ENCODE peak calls at places on chromosomes 13 and 19, in ten cellular contexts. One of them, this sample, is unnamed.

GRCh38 chr19:2391118-2391725 is 31.2 kb downstream of the TMPRSS9 start:
- DNase-seq in PC-9: no peak
- DNase-seq in pancreas: peak; percentile 31
- DNase-seq in fibroblast of lung: peak; percentile 61
- DNase-seq in uterus: no peak
- DNase-seq in OCI-LY7: peak; percentile 86
- DNase-seq in neuronal stem cell: peak; percentile 54
- DNase-seq in kidney: no peak
- DNase-seq in IMR-90: peak; percentile 78
- DNase-seq in tibial nerve: peak; percentile 55
- DNase-seq in this sample: peak; percentile 50

GRCh38 chr13:27151798-27152599 is 19.6 kb downstream of the USP12 start:
- DNase-seq in tibial nerve: no peak
- DNase-seq in uterus: no peak
- DNase-seq in PC-9: no peak
- DNase-seq in pancreas: no peak
- DNase-seq in neuronal stem cell: no peak
- DNase-seq in OCI-LY7: no peak
- DNase-seq in IMR-90: peak; percentile 29
- DNase-seq in kidney: no peak
- DNase-seq in fibroblast of lung: peak; percentile 76
- DNase-seq in this sample: no peak

GRCh38 chr13:24135674-24136300 is 24.7 kb upstream of the SPATA13 start:
- DNase-seq in pancreas: no peak
- DNase-seq in uterus: no peak
- DNase-seq in fibroblast of lung: peak; percentile 83
- DNase-seq in PC-9: no peak
- DNase-seq in IMR-90: peak; percentile 77
- DNase-seq in kidney: no peak
- DNase-seq in OCI-LY7: no peak
- DNase-seq in neuronal stem cell: no peak
- DNase-seq in tibial nerve: no peak
- DNase-seq in this sample: no peak

GRCh38 chr19:12885749-12886706 is 973 bp downstream of the KLF1 start:
- DNase-seq in IMR-90: no peak
- DNase-seq in PC-9: no peak
- DNase-seq in uterus: no peak
- DNase-seq in pancreas: no peak
- DNase-seq in neuronal stem cell: no peak
- DNase-seq in kidney: no peak
- DNase-seq in tibial nerve: no peak
- DNase-seq in OCI-LY7: no peak
- DNase-seq in fibroblast of lung: peak; percentile 2
- DNase-seq in this sample: no peak

GRCh38 chr13:85019121-85019520 is 780.1 kb downstream of the SLITRK6 start:
- DNase-seq in pancreas: no peak
- DNase-seq in OCI-LY7: no peak
- DNase-seq in neuronal stem cell: no peak
- DNase-seq in kidney: no peak
- DNase-seq in PC-9: no peak
- DNase-seq in tibial nerve: no peak
- DNase-seq in fibroblast of lung: no peak
- DNase-seq in uterus: no peak
- DNase-seq in IMR-90: no peak
- DNase-seq in this sample: no peak

GRCh38 chr13:104779311-104779710 is 1713.1 kb upstream of the SLC10A2 start:
- DNase-seq in uterus: no peak
- DNase-seq in pancreas: no peak
- DNase-seq in PC-9: no peak
- DNase-seq in tibial nerve: no peak
- DNase-seq in IMR-90: peak; percentile 64
- DNase-seq in kidney: no peak
- DNase-seq in OCI-LY7: no peak
- DNase-seq in neuronal stem cell: peak; percentile 4
- DNase-seq in fibroblast of lung: peak; percentile 58
- DNase-seq in this sample: no peak

GRCh38 chr19:39845621-39846175 is 481 bp downstream of the FBL start:
- DNase-seq in fibroblast of lung: no peak
- DNase-seq in uterus: no peak
- DNase-seq in PC-9: no peak
- DNase-seq in neuronal stem cell: no peak
- DNase-seq in kidney: no peak
- DNase-seq in pancreas: no peak
- DNase-seq in OCI-LY7: peak; percentile 33
- DNase-seq in tibial nerve: no peak
- DNase-seq in IMR-90: no peak
- DNase-seq in this sample: peak; percentile 42

GRCh38 chr13:112061367-112062046 is 5.4 kb upstream of the SOX1 start:
- DNase-seq in pancreas: no peak
- DNase-seq in neuronal stem cell: no peak
- DNase-seq in uterus: no peak
- DNase-seq in IMR-90: no peak
- DNase-seq in OCI-LY7: no peak
- DNase-seq in tibial nerve: no peak
- DNase-seq in fibroblast of lung: no peak
- DNase-seq in kidney: no peak
- DNase-seq in PC-9: no peak
- DNase-seq in this sample: no peak

GRCh38 chr19:34229721-34230120 is 24.6 kb upstream of the GARRE1 start:
- DNase-seq in fibroblast of lung: no peak
- DNase-seq in kidney: no peak
- DNase-seq in neuronal stem cell: no peak
- DNase-seq in pancreas: no peak
- DNase-seq in uterus: no peak
- DNase-seq in IMR-90: no peak
- DNase-seq in PC-9: no peak
- DNase-seq in tibial nerve: no peak
- DNase-seq in OCI-LY7: no peak
- DNase-seq in this sample: no peak

GRCh38 chr13:99275093-99275469 is 16.9 kb upstream of the GPR18 start:
- DNase-seq in neuronal stem cell: no peak
- DNase-seq in PC-9: no peak
- DNase-seq in uterus: no peak
- DNase-seq in kidney: no peak
- DNase-seq in OCI-LY7: no peak
- DNase-seq in pancreas: no peak
- DNase-seq in tibial nerve: no peak
- DNase-seq in fibroblast of lung: peak; percentile 92
- DNase-seq in IMR-90: peak; percentile 84
- DNase-seq in this sample: peak; percentile 54

GRCh38 chr13:50222569-50223332 is 207.5 kb downstream of the KCNRG start:
- DNase-seq in pancreas: peak; percentile 48
- DNase-seq in OCI-LY7: no peak
- DNase-seq in kidney: peak; percentile 94
- DNase-seq in tibial nerve: peak; percentile 76
- DNase-seq in fibroblast of lung: peak; percentile 77
- DNase-seq in neuronal stem cell: no peak
- DNase-seq in PC-9: peak; percentile 37
- DNase-seq in IMR-90: peak; percentile 68
- DNase-seq in uterus: peak; percentile 73
- DNase-seq in this sample: peak; percentile 19

GRCh38 chr13:77789386-77789785 is 91.9 kb downstream of the SLAIN1 start:
- DNase-seq in IMR-90: no peak
- DNase-seq in pancreas: no peak
- DNase-seq in OCI-LY7: no peak
- DNase-seq in tibial nerve: no peak
- DNase-seq in kidney: no peak
- DNase-seq in uterus: no peak
- DNase-seq in fibroblast of lung: no peak
- DNase-seq in neuronal stem cell: no peak
- DNase-seq in PC-9: no peak
- DNase-seq in this sample: no peak

GRCh38 chr19:40403262-40403984 is 9.8 kb downstream of the PRX start:
- DNase-seq in IMR-90: peak; percentile 84
- DNase-seq in pancreas: peak; percentile 89
- DNase-seq in uterus: peak; percentile 90
- DNase-seq in PC-9: peak; percentile 96
- DNase-seq in neuronal stem cell: peak; percentile 91
- DNase-seq in fibroblast of lung: peak; percentile 87
- DNase-seq in tibial nerve: peak; percentile 85
- DNase-seq in kidney: peak; percentile 97
- DNase-seq in OCI-LY7: peak; percentile 93
- DNase-seq in this sample: peak; percentile 63

GRCh38 chr13:20588529-20589110 is 21.7 kb downstream of the IFT88 start:
- DNase-seq in neuronal stem cell: no peak
- DNase-seq in PC-9: no peak
- DNase-seq in kidney: no peak
- DNase-seq in fibroblast of lung: no peak
- DNase-seq in tibial nerve: no peak
- DNase-seq in uterus: no peak
- DNase-seq in IMR-90: no peak
- DNase-seq in OCI-LY7: no peak
- DNase-seq in pancreas: no peak
- DNase-seq in this sample: no peak

GRCh38 chr13:95957331-95957730 is 95.9 kb downstream of the UGGT2 start:
- DNase-seq in neuronal stem cell: no peak
- DNase-seq in pancreas: no peak
- DNase-seq in OCI-LY7: no peak
- DNase-seq in kidney: no peak
- DNase-seq in fibroblast of lung: no peak
- DNase-seq in uterus: no peak
- DNase-seq in IMR-90: no peak
- DNase-seq in PC-9: no peak
- DNase-seq in tibial nerve: no peak
- DNase-seq in this sample: no peak

GRCh38 chr19:5804516-5805464 is at the start of gene NRTN:
- DNase-seq in kidney: peak; percentile 76
- DNase-seq in neuronal stem cell: peak; percentile 50
- DNase-seq in PC-9: peak; percentile 33
- DNase-seq in fibroblast of lung: no peak
- DNase-seq in uterus: no peak
- DNase-seq in tibial nerve: no peak
- DNase-seq in pancreas: peak; percentile 49
- DNase-seq in OCI-LY7: peak; percentile 67
- DNase-seq in IMR-90: no peak
- DNase-seq in this sample: peak; percentile 42

GRCh38 chr13:33150662-33151061 is 134.4 kb downstream of the KL start:
- DNase-seq in uterus: no peak
- DNase-seq in pancreas: no peak
- DNase-seq in OCI-LY7: no peak
- DNase-seq in fibroblast of lung: no peak
- DNase-seq in tibial nerve: no peak
- DNase-seq in IMR-90: no peak
- DNase-seq in kidney: no peak
- DNase-seq in PC-9: no peak
- DNase-seq in neuronal stem cell: no peak
- DNase-seq in this sample: no peak

DNA sequence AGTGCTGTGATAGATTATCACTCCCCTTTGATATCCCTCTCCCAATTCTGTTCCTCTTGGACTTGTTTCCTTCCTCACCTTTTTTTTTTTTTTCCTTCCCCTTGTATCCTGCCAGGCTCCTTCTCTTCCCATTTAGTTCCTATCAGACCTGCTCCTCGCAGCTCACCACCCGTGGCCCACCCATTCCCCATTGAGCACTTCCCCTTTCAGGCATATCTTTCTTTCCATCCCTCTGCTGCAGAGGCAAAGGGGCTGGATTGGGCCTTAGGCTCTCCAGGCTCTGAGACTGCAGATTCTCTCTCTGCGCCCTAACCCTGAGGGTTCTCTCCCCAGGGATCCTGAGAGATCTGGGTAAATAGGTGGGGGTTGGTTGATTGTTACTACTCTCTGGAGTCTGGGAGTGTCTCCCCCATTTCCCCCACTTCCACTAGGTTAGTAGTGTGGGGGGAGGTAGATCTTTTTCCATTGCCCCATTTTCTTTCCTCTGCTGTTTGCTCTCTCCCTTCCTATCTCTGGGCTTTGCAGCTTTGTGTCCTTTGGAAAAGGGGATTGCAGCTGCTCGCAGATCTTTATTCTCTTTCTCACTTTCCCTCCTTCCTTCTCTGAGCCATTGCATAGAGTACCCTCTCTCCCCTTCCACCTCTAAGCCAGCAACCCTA is 2.3 kb downstream of the ARHGAP35 start:
- DNase-seq in OCI-LY7: no peak
- DNase-seq in PC-9: no peak
- DNase-seq in neuronal stem cell: no peak
- DNase-seq in uterus: no peak
- DNase-seq in fibroblast of lung: no peak
- DNase-seq in tibial nerve: no peak
- DNase-seq in kidney: no peak
- DNase-seq in IMR-90: no peak
- DNase-seq in pancreas: no peak
- DNase-seq in this sample: no peak
- H3K4me3 ChIP-seq in OCI-LY7: peak overlapping the region; percentile 87
- H3K4me3 ChIP-seq in PC-9: peak overlapping the region; percentile 79
- H3K4me3 ChIP-seq in neuronal stem cell: peak overlapping the region; percentile 5
- H3K4me3 ChIP-seq in uterus: no peak overlapping the region
- H3K4me3 ChIP-seq in fibroblast of lung: peak overlapping the region; percentile 65
- H3K4me3 ChIP-seq in tibial nerve: no peak overlapping the region
- H3K4me3 ChIP-seq in kidney: peak overlapping the region; percentile 94
- H3K4me3 ChIP-seq in IMR-90: peak overlapping the region; percentile 16
- H3K4me3 ChIP-seq in pancreas: peak overlapping the region; percentile 95
- H3K4me3 ChIP-seq in this sample: peak overlapping the region; percentile 68

GRCh38 chr19:45517641-45518468 is 10.6 kb downstream of the VASP start:
- DNase-seq in tibial nerve: no peak
- DNase-seq in fibroblast of lung: no peak
- DNase-seq in IMR-90: no peak
- DNase-seq in PC-9: no peak
- DNase-seq in kidney: peak; percentile 74
- DNase-seq in neuronal stem cell: no peak
- DNase-seq in uterus: no peak
- DNase-seq in OCI-LY7: no peak
- DNase-seq in pancreas: no peak
- DNase-seq in this sample: no peak
- H3K4me1 ChIP-seq in tibial nerve: peaks cover 37% of the 10 kb centered on the region
- H3K4me1 ChIP-seq in fibroblast of lung: peaks cover 5% of the 10 kb centered on the region
- H3K4me1 ChIP-seq in IMR-90: peaks cover 5% of the 10 kb centered on the region
- H3K4me1 ChIP-seq in PC-9: peaks cover 50% of the 10 kb centered on the region
- H3K4me1 ChIP-seq in kidney: peaks cover 15% of the 10 kb centered on the region
- H3K4me1 ChIP-seq in neuronal stem cell: no peaks in the 10 kb centered on the region
- H3K4me1 ChIP-seq in uterus: peaks cover 8% of the 10 kb centered on the region
- H3K4me1 ChIP-seq in OCI-LY7: peaks cover 22% of the 10 kb centered on the region
- H3K4me1 ChIP-seq in pancreas: peaks cover 16% of the 10 kb centered on the region
- H3K4me1 ChIP-seq in this sample: peaks cover 34% of the 10 kb centered on the region

GRCh38 chr19:43455321-43456113 is 9.9 kb downstream of the LYPD3 start:
- DNase-seq in pancreas: no peak
- DNase-seq in PC-9: peak; percentile 34
- DNase-seq in neuronal stem cell: no peak
- DNase-seq in fibroblast of lung: no peak
- DNase-seq in kidney: no peak
- DNase-seq in uterus: no peak
- DNase-seq in tibial nerve: no peak
- DNase-seq in IMR-90: no peak
- DNase-seq in OCI-LY7: no peak
- DNase-seq in this sample: no peak
- H3K27ac ChIP-seq in pancreas: no peak overlapping the region
- H3K27ac ChIP-seq in PC-9: peak overlapping the region; percentile 65
- H3K27ac ChIP-seq in neuronal stem cell: no peak overlapping the region
- H3K27ac ChIP-seq in fibroblast of lung: no peak overlapping the region
- H3K27ac ChIP-seq in kidney: no peak overlapping the region
- H3K27ac ChIP-seq in uterus: no peak overlapping the region
- H3K27ac ChIP-seq in tibial nerve: no peak overlapping the region
- H3K27ac ChIP-seq in IMR-90: no peak overlapping the region
- H3K27ac ChIP-seq in OCI-LY7: no peak overlapping the region
- H3K27ac ChIP-seq in this sample: no peak overlapping the region

DNA sequence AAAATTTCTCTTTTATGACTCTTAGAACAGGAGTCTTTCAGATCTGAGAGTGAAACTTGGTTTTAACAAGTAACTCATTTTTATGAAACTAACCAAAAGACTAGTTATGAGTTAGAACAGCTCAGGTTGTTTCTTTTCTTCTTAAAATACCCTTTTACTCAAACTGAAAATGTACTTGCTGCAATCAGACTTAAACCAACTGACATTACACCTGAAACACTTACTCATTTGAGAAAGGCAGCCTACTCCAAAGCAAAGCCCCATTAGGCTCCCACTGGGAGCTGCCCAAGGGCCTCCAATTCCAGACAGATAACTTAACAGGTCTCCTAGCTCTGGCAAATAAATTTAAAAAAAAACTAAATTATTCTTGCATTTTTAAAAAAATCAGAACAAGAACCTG is 3.6 kb downstream of the FOXO1 start:
- DNase-seq in uterus: no peak
- DNase-seq in fibroblast of lung: no peak
- DNase-seq in pancreas: no peak
- DNase-seq in kidney: no peak
- DNase-seq in OCI-LY7: no peak
- DNase-seq in neuronal stem cell: no peak
- DNase-seq in PC-9: no peak
- DNase-seq in IMR-90: no peak
- DNase-seq in tibial nerve: no peak
- DNase-seq in this sample: no peak
- H3K4me3 ChIP-seq in uterus: peak overlapping the region; percentile 62
- H3K4me3 ChIP-seq in fibroblast of lung: no peak overlapping the region
- H3K4me3 ChIP-seq in pancreas: peak overlapping the region; percentile 88
- H3K4me3 ChIP-seq in kidney: peak overlapping the region; percentile 80
- H3K4me3 ChIP-seq in OCI-LY7: peak overlapping the region; percentile 91
- H3K4me3 ChIP-seq in neuronal stem cell: no peak overlapping the region
- H3K4me3 ChIP-seq in PC-9: peak overlapping the region; percentile 24
- H3K4me3 ChIP-seq in IMR-90: no peak overlapping the region
- H3K4me3 ChIP-seq in tibial nerve: peak overlapping the region; percentile 98
- H3K4me3 ChIP-seq in this sample: peak overlapping the region; percentile 18